ENCODE peak calls at places on chromosome 7, in seven cellular contexts. B is breast epithelium, Q is IMR-90, K is uterus, V is testis, X is A549, P is tibial nerve. Z is an unnamed sample.

GRCh38 chr7:91953618-91954017 is 13.0 kb downstream of the AKAP9 start:
- DNase-seq in B (no peak), Q (peak; percentile 36), K (no peak), V (no peak), X (no peak), P (no peak), Z (no peak)

GRCh38 chr7:137245890-137246289 is 97.6 kb downstream of the PTN start:
- DNase-seq in B (no peak), Q (peak; percentile 83), K (no peak), V (no peak), X (no peak), P (no peak), Z (no peak)

GRCh38 chr7:134533288-134533771 is 6.0 kb downstream of the AKR1B10 start:
- DNase-seq in B (no peak), Q (peak; percentile 21), K (no peak), V (peak; percentile 42), X (no peak), P (peak; percentile 38), Z (no peak)

GRCh38 chr7:105013283-105013817 is 655 bp upstream of the KMT2E start:
- DNase-seq in B (peak; percentile 95), Q (peak; percentile 93), K (peak; percentile 94), V (peak; percentile 91), X (peak; percentile 92), P (peak; percentile 91), Z (peak; percentile 97)

GRCh38 chr7:105674200-105675030 is 93.1 kb upstream of the EFCAB10 start:
- DNase-seq in B (no peak), Q (no peak), K (no peak), V (no peak), X (no peak), P (no peak), Z (no peak)

GRCh38 chr7:158555034-158555520 is 32.5 kb downstream of the PTPRN2 start:
- DNase-seq in B (no peak), Q (no peak), K (no peak), V (no peak), X (no peak), P (no peak), Z (no peak)

GRCh38 chr7:151722533-151722932 is 154.4 kb downstream of the PRKAG2 start:
- DNase-seq in B (no peak), Q (no peak), K (no peak), V (no peak), X (no peak), P (no peak), Z (peak; percentile 68)

GRCh38 chr7:128197989-128198580 is 43.0 kb upstream of the LEP start:
- DNase-seq in B (no peak), Q (no peak), K (no peak), V (no peak), X (no peak), P (no peak), Z (no peak)

GRCh38 chr7:93836111-93836510 is 54.4 kb downstream of the TFPI2 start:
- DNase-seq in B (no peak), Q (no peak), K (no peak), V (no peak), X (no peak), P (no peak), Z (no peak)

GRCh38 chr7:157779206-157779605 is 442.4 kb downstream of the DNAJB6 start:
- DNase-seq in B (no peak), Q (no peak), K (no peak), V (no peak), X (no peak), P (no peak), Z (no peak)

GRCh38 chr7:157271315-157271990 is 65.4 kb upstream of the DNAJB6 start:
- DNase-seq in B (no peak), Q (peak; percentile 31), K (no peak), V (no peak), X (no peak), P (no peak), Z (no peak)

GRCh38 chr7:55533729-55534080 is 38.6 kb downstream of the VOPP1 start:
- DNase-seq in B (no peak), Q (no peak), K (no peak), V (no peak), X (no peak), P (no peak), Z (no peak)

GRCh38 chr7:55533050-55533728 is 39.1 kb downstream of the VOPP1 start:
- DNase-seq in B (no peak), Q (peak; percentile 86), K (no peak), V (no peak), X (no peak), P (peak; percentile 13), Z (no peak)

GRCh38 chr7:55534262-55534915 is 37.9 kb downstream of the VOPP1 start:
- DNase-seq in B (peak; percentile 30), Q (peak; percentile 81), K (no peak), V (peak; percentile 25), X (no peak), P (peak; percentile 19), Z (no peak)

GRCh38 chr7:55534916-55535636 is 37.2 kb downstream of the VOPP1 start:
- DNase-seq in B (no peak), Q (no peak), K (no peak), V (no peak), X (no peak), P (no peak), Z (no peak)

GRCh38 chr7:55532150-55532917 is 40.0 kb downstream of the VOPP1 start:
- DNase-seq in B (no peak), Q (no peak), K (no peak), V (no peak), X (no peak), P (no peak), Z (no peak)
- TF ChIP-seq POLR2A in B (no peak), Q (no peak), K (no peak), V (no peak), X (no peak), P (no peak), Z (no peak)

GRCh38 chr7:11768263-11768662 is 63.7 kb downstream of the THSD7A start:
- DNase-seq in B (no peak), Q (no peak), K (no peak), V (no peak), X (no peak), P (no peak), Z (no peak)

DNA sequence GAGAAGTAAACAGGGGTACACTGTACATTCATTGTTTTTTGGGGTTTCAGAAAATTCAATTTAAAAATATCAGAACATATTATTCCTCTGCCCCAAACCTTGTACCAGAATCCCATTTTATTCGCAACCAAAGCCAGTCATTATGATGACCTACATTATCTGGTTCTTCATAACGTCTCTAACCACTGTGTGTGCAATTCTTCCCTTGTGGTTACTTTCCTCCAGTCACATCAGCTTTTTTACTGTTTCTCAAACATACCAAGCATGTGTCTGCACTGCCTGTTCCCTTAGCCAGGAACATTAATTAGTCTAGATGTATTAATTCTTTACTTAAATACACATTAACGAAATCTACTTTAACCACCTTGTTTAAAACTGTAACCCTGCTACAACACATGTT is 64.8 kb downstream of the THSD7A start:
- DNase-seq in B (no peak), Q (no peak), K (no peak), V (no peak), X (no peak), P (no peak), Z (no peak)
- H3K4me1 ChIP-seq in B (no peaks in the 10 kb centered on the region), Q (no peaks in the 10 kb centered on the region), K (no peaks in the 10 kb centered on the region), V (no peaks in the 10 kb centered on the region), X (peaks cover 31% of the 10 kb centered on the region), P (no peaks in the 10 kb centered on the region), Z (no peaks in the 10 kb centered on the region)

GRCh38 chr7:153408360-153409335 is 643.5 kb upstream of the DPP6 start:
- DNase-seq in B (no peak), Q (no peak), K (no peak), V (no peak), X (no peak), P (no peak), Z (no peak)

GRCh38 chr7:153413199-153413539 is 639.0 kb upstream of the DPP6 start:
- DNase-seq in B (no peak), Q (no peak), K (no peak), V (no peak), X (no peak), P (no peak), Z (no peak)

GRCh38 chr7:153415632-153416031 is 636.6 kb upstream of the DPP6 start:
- DNase-seq in B (no peak), Q (no peak), K (no peak), V (no peak), X (no peak), P (no peak), Z (no peak)

GRCh38 chr7:153413540-153414287 is 638.5 kb upstream of the DPP6 start:
- DNase-seq in B (no peak), Q (no peak), K (no peak), V (no peak), X (no peak), P (no peak), Z (no peak)

GRCh38 chr7:153414288-153414629 is 637.9 kb upstream of the DPP6 start:
- DNase-seq in B (no peak), Q (no peak), K (no peak), V (no peak), X (no peak), P (no peak), Z (no peak)
- H3K9me3 ChIP-seq in B (peaks cover 8% of the 10 kb centered on the region), Q (peaks cover 13% of the 10 kb centered on the region), K (no peaks in the 10 kb centered on the region), V (no peaks in the 10 kb centered on the region), X (no peaks in the 10 kb centered on the region), P (no peaks in the 10 kb centered on the region), Z (no peaks in the 10 kb centered on the region)

GRCh38 chr7:81162234-81162633 is 243.4 kb upstream of the SEMA3C start:
- DNase-seq in B (no peak), Q (no peak), K (no peak), V (no peak), X (no peak), P (no peak), Z (no peak)
- TF ChIP-seq POLR2A in B (no peak), Q (no peak), K (no peak), V (no peak), X (no peak), P (no peak), Z (no peak)

DNA sequence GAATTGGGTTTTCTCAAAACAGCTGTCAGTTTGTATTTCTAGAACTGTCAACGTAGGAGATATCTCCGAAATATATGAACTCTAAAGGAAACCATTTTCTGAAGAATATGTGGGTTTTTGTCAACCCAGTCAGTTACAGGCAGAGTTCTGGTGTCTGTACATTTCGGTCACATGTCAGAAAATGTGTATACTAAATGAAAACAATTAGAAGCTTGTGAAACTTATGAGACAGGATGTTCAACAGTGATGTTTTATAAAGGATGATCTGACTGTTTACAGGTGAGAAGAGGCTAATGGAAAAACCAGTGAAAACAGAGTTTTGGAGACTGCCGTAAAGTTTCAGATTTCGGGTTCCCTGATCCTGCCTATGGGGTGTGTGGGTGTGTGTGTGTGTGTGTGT is 6.2 kb downstream of the JAZF1 start:
- DNase-seq in B (no peak), Q (no peak), K (no peak), V (no peak), X (no peak), P (no peak), Z (no peak)
- H3K4me1 ChIP-seq in B (peaks cover 5% of the 10 kb centered on the region), Q (peaks cover 18% of the 10 kb centered on the region), K (no peaks in the 10 kb centered on the region), V (peaks cover 25% of the 10 kb centered on the region), X (peaks cover 10% of the 10 kb centered on the region), P (no peaks in the 10 kb centered on the region), Z (peaks cover 36% of the 10 kb centered on the region)

DNA sequence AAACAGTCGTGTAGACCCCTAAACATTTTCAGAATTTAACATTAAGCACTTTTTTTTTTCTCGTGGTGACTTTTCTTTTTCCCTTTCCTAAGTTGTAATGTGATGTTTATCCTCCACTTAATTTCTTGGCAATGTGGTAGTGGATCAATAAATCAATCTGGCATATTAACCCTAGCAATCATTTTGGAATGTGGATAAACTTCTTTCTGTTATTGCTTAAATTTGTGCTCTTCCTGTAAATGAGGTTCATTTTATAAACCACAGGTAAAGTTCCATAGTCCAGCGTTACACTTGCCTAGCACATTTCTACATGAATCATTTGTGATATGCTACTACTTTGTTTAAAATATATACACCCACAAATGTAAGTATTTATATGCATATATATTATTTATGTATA is 247.4 kb upstream of the ETV1 start:
- DNase-seq in B (no peak), Q (no peak), K (no peak), V (no peak), X (no peak), P (no peak), Z (no peak)
- H3K9me3 ChIP-seq in B (no peaks in the 10 kb centered on the region), Q (no peaks in the 10 kb centered on the region), K (no peaks in the 10 kb centered on the region), V (no peaks in the 10 kb centered on the region), X (no peaks in the 10 kb centered on the region), P (no peaks in the 10 kb centered on the region), Z (no peaks in the 10 kb centered on the region)